ENCODE peak calls at places on chromosomes 1 and 21, in seven cellular contexts. Z is tibial artery, M is colonic mucosa, F is astrocyte of the spinal cord, K is GM20000, Q is neural crest cell, T is AG04450. E is an unnamed sample.

GRCh38 chr1:167819849-167820683 is 93.9 kb downstream of the ADCY10 start:
- DNase-seq in Z (peak), M (peak), F (peak), K (peak), Q (peak), T (peak), E (no peak)

GRCh38 chr1:56873213-56873612 is 18.6 kb downstream of the C8A start:
- DNase-seq in Z (no peak), M (no peak), F (no peak), K (no peak), Q (no peak), T (no peak), E (no peak)

GRCh38 chr1:150619576-150620509 is 9.6 kb downstream of the ENSA start:
- DNase-seq in Z (no peak), M (no peak), F (peak), K (no peak), Q (no peak), T (no peak), E (no peak)

GRCh38 chr1:168437821-168438220 is 106.0 kb downstream of the XCL2 start:
- DNase-seq in Z (no peak), M (no peak), F (no peak), K (no peak), Q (no peak), T (no peak), E (no peak)

GRCh38 chr1:115282825-115283224 is 55.2 kb downstream of the NGF start:
- DNase-seq in Z (peak), M (peak), F (peak), K (no peak), Q (no peak), T (no peak), E (no peak)

GRCh38 chr1:67005068-67005467 is 48.9 kb downstream of the SLC35D1 start:
- DNase-seq in Z (no peak), M (no peak), F (no peak), K (no peak), Q (no peak), T (no peak), E (no peak)

GRCh38 chr1:210132582-210132981 is 100.0 kb upstream of the SERTAD4 start:
- DNase-seq in Z (no peak), M (no peak), F (peak), K (no peak), Q (peak), T (peak), E (no peak)

GRCh38 chr21:44024895-44025353 is 12.8 kb downstream of the TRAPPC10 start:
- DNase-seq in Z (peak), M (no peak), F (peak), K (no peak), Q (no peak), T (peak), E (no peak)

GRCh38 chr1:226809785-226810571 is 60.4 kb upstream of the PSEN2 start:
- DNase-seq in Z (no peak), M (no peak), F (peak), K (no peak), Q (no peak), T (no peak), E (no peak)

GRCh38 chr21:34029724-34030528 is 43.5 kb upstream of the MRPS6 start:
- DNase-seq in Z (no peak), M (peak), F (peak), K (peak), Q (peak), T (peak), E (no peak)

GRCh38 chr1:46275030-46275337 is 27.4 kb downstream of the RAD54L start:
- DNase-seq in Z (no peak), M (no peak), F (no peak), K (no peak), Q (no peak), T (no peak), E (no peak)

GRCh38 chr1:113140588-113141446 is 67.8 kb downstream of the LRIG2 start:
- DNase-seq in Z (peak), M (peak), F (peak), K (peak), Q (peak), T (peak), E (no peak)

GRCh38 chr1:98030483-98030882 is 109.6 kb upstream of the DPYD start:
- DNase-seq in Z (no peak), M (no peak), F (peak), K (no peak), Q (no peak), T (no peak), E (no peak)

GRCh38 chr21:16169102-16169511 is 439.3 kb downstream of the USP25 start:
- DNase-seq in Z (no peak), M (no peak), F (peak), K (no peak), Q (no peak), T (no peak), E (no peak)

GRCh38 chr1:7533006-7533405 is 238.1 kb upstream of the VAMP3 start:
- DNase-seq in Z (no peak), M (no peak), F (no peak), K (no peak), Q (no peak), T (no peak), E (no peak)

DNA sequence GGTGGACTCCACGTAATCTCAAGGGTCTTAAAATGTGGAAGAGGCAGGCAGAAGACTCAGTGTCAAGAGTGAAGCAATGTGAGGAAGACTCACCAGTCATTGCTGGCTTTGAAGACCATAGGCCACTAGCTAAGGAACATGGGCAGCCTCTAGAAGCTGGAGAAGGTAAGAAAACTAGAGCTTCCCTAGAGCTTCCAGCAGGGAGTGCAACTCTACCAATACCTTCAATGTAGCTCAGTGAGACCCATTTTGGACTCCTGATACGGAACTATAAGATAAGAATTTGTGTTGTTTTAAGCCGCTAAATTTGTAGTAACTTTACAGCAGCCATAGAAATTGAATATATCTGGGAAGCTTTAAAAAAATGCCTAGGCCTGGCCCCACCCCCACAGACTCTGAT is 18.9 kb downstream of the METTL13 start:
- DNase-seq in Z (no peak), M (no peak), F (no peak), K (no peak), Q (no peak), T (no peak), E (no peak)
- TF ChIP-seq CTCF in Z (no peak), M (no peak), F (no peak), K (no peak), Q (no peak), T (no peak), E (no peak)

DNA sequence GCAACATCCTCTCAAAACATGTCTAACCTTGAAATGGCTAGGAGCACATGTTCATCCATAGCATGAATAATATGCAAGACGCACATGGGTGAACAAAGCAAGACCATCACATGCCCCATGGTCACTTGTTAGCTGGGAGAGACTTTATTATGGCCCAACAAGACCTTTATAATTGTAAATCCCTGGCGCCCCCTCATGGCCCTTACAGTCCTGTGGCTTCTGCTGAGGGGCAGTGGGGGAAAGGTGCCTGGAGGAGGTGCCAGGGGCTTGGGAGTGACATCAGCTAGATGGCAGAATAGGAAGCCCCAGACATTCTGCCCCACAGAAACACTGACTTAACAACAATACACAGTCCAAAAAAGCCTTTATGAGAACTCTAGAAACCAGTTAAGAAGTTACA is 51.7 kb downstream of the CSMD2 start:
- DNase-seq in Z (no peak), M (no peak), F (no peak), K (no peak), Q (no peak), T (no peak), E (no peak)
- TF ChIP-seq CTCF in Z (no peak), M (no peak), F (peak), K (no peak), Q (no peak), T (no peak), E (no peak)

DNA sequence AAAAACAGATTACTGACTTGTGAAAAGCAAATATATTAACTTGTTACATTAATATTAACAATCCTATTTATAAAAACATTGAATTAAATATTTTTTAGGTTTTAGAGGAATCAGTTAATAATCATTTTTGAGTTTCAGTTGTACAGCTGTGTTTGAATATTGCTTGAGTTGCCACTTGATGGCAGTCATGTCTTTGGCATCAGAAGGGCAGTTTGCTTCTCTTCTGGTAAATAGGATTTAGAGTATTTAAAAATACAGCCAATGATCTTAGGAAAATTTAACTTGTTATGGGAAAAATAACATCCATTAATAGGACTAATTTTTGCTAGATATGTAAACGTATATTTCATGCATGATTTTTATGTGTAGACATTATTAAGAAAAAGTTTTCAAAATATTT is 234.1 kb downstream of the NCAM2 start:
- DNase-seq in Z (no peak), M (no peak), F (peak), K (no peak), Q (no peak), T (peak), E (no peak)
- TF ChIP-seq CTCF in Z (no peak), M (peak), F (peak), K (no peak), Q (peak), T (peak), E (peak)

DNA sequence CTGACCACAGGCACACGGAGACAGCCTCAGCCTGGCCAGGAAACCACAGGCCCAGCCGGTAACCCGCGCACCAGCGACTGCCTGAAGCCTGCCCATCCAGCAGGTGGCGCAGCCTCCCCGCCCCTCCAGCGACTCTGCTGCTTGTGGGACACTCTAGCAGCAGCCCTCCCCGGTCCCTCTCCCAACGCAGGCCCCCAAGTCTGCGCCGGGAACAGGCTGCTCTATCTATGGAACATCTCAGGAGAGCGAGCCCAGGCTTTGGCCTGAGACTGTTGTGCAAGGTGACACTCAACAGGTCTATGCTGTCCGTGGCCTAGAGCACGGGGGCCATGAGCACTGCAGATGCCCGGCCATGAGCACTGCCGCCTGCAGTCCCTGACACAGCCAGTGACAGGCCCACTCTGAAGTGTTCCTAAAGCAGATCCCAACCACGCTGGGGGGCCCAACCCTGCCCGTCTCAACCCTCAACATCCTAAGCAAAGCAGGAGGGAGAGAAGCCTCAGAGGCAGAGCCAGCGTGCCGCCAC is 28.4 kb downstream of the WDR4 start:
- DNase-seq in Z (no peak), M (no peak), F (no peak), K (peak), Q (no peak), T (no peak), E (no peak)
- TF ChIP-seq CTCF in Z (no peak), M (peak), F (peak), K (peak), Q (peak), T (peak), E (peak)